ENCODE peak calls at places on chromosomes 12 and 14, in six cellular contexts. One of them, this sample, is unnamed.
A peak's percentile ranks its signal among the peaks of the same experiment; 100 is the strongest.

GRCh38 chr12:123062682-123063426 is 82.4 kb downstream of the ARL6IP4 start:
- DNase-seq in WTC11: no peak
- DNase-seq in HepG2: peak; percentile 91
- DNase-seq in H1: no peak
- DNase-seq in K562: no peak
- DNase-seq in GM12878: no peak
- DNase-seq in this sample: no peak

GRCh38 chr14:94129111-94129757 is at the start of gene IFI27L2:
- DNase-seq in WTC11: peak; percentile 76
- DNase-seq in HepG2: peak; percentile 40
- DNase-seq in H1: peak; percentile 47
- DNase-seq in K562: peak; percentile 86
- DNase-seq in GM12878: no peak
- DNase-seq in this sample: peak; percentile 92

GRCh38 chr12:24913130-24913529 is 35.8 kb downstream of the BCAT1 start:
- DNase-seq in WTC11: no peak
- DNase-seq in HepG2: no peak
- DNase-seq in H1: no peak
- DNase-seq in K562: no peak
- DNase-seq in GM12878: no peak
- DNase-seq in this sample: no peak

GRCh38 chr14:87261621-87262020 is 731.4 kb downstream of the GALC start:
- DNase-seq in WTC11: no peak
- DNase-seq in HepG2: no peak
- DNase-seq in H1: no peak
- DNase-seq in K562: no peak
- DNase-seq in GM12878: no peak
- DNase-seq in this sample: no peak

GRCh38 chr14:29085546-29085945 is 319.0 kb downstream of the FOXG1 start:
- DNase-seq in WTC11: no peak
- DNase-seq in HepG2: peak; percentile 39
- DNase-seq in H1: peak; percentile 5
- DNase-seq in K562: no peak
- DNase-seq in GM12878: no peak
- DNase-seq in this sample: peak; percentile 74

GRCh38 chr12:101713059-101713682 is 15.7 kb downstream of the CHPT1 start:
- DNase-seq in WTC11: no peak
- DNase-seq in HepG2: peak; percentile 85
- DNase-seq in H1: no peak
- DNase-seq in K562: no peak
- DNase-seq in GM12878: no peak
- DNase-seq in this sample: no peak

GRCh38 chr14:99654235-99655000 is 9.5 kb downstream of the HHIPL1 start:
- DNase-seq in WTC11: no peak
- DNase-seq in HepG2: no peak
- DNase-seq in H1: no peak
- DNase-seq in K562: no peak
- DNase-seq in GM12878: no peak
- DNase-seq in this sample: peak; percentile 37

GRCh38 chr14:73283592-73284379 is 46.5 kb downstream of the PAPLN start:
- DNase-seq in WTC11: peak; percentile 45
- DNase-seq in HepG2: no peak
- DNase-seq in H1: peak; percentile 44
- DNase-seq in K562: no peak
- DNase-seq in GM12878: no peak
- DNase-seq in this sample: peak; percentile 84

GRCh38 chr14:90654831-90655276 is 161.4 kb downstream of the TTC7B start:
- DNase-seq in WTC11: no peak
- DNase-seq in HepG2: peak; percentile 13
- DNase-seq in H1: no peak
- DNase-seq in K562: no peak
- DNase-seq in GM12878: no peak
- DNase-seq in this sample: no peak

GRCh38 chr12:95224202-95225170 is 6.9 kb downstream of the VEZT start:
- DNase-seq in WTC11: no peak
- DNase-seq in HepG2: no peak
- DNase-seq in H1: no peak
- DNase-seq in K562: no peak
- DNase-seq in GM12878: no peak
- DNase-seq in this sample: no peak

GRCh38 chr12:81888961-81889360 is 129.8 kb upstream of the PPFIA2 start:
- DNase-seq in WTC11: no peak
- DNase-seq in HepG2: no peak
- DNase-seq in H1: no peak
- DNase-seq in K562: no peak
- DNase-seq in GM12878: no peak
- DNase-seq in this sample: no peak

GRCh38 chr14:100488057-100488456 is 99.2 kb downstream of the BEGAIN start:
- DNase-seq in WTC11: no peak
- DNase-seq in HepG2: no peak
- DNase-seq in H1: no peak
- DNase-seq in K562: no peak
- DNase-seq in GM12878: no peak
- DNase-seq in this sample: no peak

GRCh38 chr12:106248849-106249371 is 1.1 kb upstream of the CKAP4 start:
- DNase-seq in WTC11: no peak
- DNase-seq in HepG2: no peak
- DNase-seq in H1: no peak
- DNase-seq in K562: no peak
- DNase-seq in GM12878: no peak
- DNase-seq in this sample: no peak

GRCh38 chr12:49750027-49750977 is 8.9 kb downstream of the TMBIM6 start:
- DNase-seq in WTC11: no peak
- DNase-seq in HepG2: peak; percentile 31
- DNase-seq in H1: no peak
- DNase-seq in K562: no peak
- DNase-seq in GM12878: peak; percentile 36
- DNase-seq in this sample: peak; percentile 49

GRCh38 chr14:77044776-77045569 is 16.5 kb upstream of the IRF2BPL start:
- DNase-seq in WTC11: no peak
- DNase-seq in HepG2: peak; percentile 74
- DNase-seq in H1: no peak
- DNase-seq in K562: no peak
- DNase-seq in GM12878: no peak
- DNase-seq in this sample: peak; percentile 54

GRCh38 chr12:16939871-16940306 is 333.9 kb upstream of the LMO3 start:
- DNase-seq in WTC11: peak; percentile 74
- DNase-seq in HepG2: peak; percentile 80
- DNase-seq in H1: peak; percentile 61
- DNase-seq in K562: peak; percentile 37
- DNase-seq in GM12878: peak; percentile 26
- DNase-seq in this sample: peak; percentile 93

GRCh38 chr12:84904051-84904450 is 8.5 kb downstream of the SLC6A15 start:
- DNase-seq in WTC11: no peak
- DNase-seq in HepG2: no peak
- DNase-seq in H1: no peak
- DNase-seq in K562: no peak
- DNase-seq in GM12878: no peak
- DNase-seq in this sample: peak; percentile 24

GRCh38 chr14:104967414-104968152 is 10.6 kb downstream of the AHNAK2 start:
- DNase-seq in WTC11: peak; percentile 47
- DNase-seq in HepG2: no peak
- DNase-seq in H1: no peak
- DNase-seq in K562: no peak
- DNase-seq in GM12878: no peak
- DNase-seq in this sample: peak; percentile 65

GRCh38 chr12:113292091-113292490 is 42.8 kb downstream of the SLC8B1 start:
- DNase-seq in WTC11: no peak
- DNase-seq in HepG2: no peak
- DNase-seq in H1: no peak
- DNase-seq in K562: no peak
- DNase-seq in GM12878: no peak
- DNase-seq in this sample: no peak

GRCh38 chr12:32249701-32250270 is 143.1 kb downstream of the BICD1 start:
- DNase-seq in WTC11: no peak
- DNase-seq in HepG2: no peak
- DNase-seq in H1: no peak
- DNase-seq in K562: no peak
- DNase-seq in GM12878: no peak
- DNase-seq in this sample: peak; percentile 25

GRCh38 chr12:119069029-119069731 is 87.8 kb downstream of the SRRM4 start:
- DNase-seq in WTC11: no peak
- DNase-seq in HepG2: no peak
- DNase-seq in H1: no peak
- DNase-seq in K562: no peak
- DNase-seq in GM12878: no peak
- DNase-seq in this sample: peak; percentile 14

GRCh38 chr12:79617696-79618095 is 73.1 kb downstream of the PAWR start:
- DNase-seq in WTC11: no peak
- DNase-seq in HepG2: no peak
- DNase-seq in H1: no peak
- DNase-seq in K562: no peak
- DNase-seq in GM12878: no peak
- DNase-seq in this sample: peak; percentile 33

GRCh38 chr12:76374395-76375020 is 26.3 kb upstream of the BBS10 start:
- DNase-seq in WTC11: no peak
- DNase-seq in HepG2: no peak
- DNase-seq in H1: no peak
- DNase-seq in K562: no peak
- DNase-seq in GM12878: no peak
- DNase-seq in this sample: no peak

GRCh38 chr14:52044791-52045522 is 23.9 kb downstream of the NID2 start:
- DNase-seq in WTC11: no peak
- DNase-seq in HepG2: no peak
- DNase-seq in H1: no peak
- DNase-seq in K562: no peak
- DNase-seq in GM12878: no peak
- DNase-seq in this sample: no peak

GRCh38 chr12:116199160-116199559 is 78.3 kb downstream of the MED13L start:
- DNase-seq in WTC11: no peak
- DNase-seq in HepG2: no peak
- DNase-seq in H1: no peak
- DNase-seq in K562: no peak
- DNase-seq in GM12878: no peak
- DNase-seq in this sample: no peak

GRCh38 chr12:3453947-3454675 is 36.9 kb upstream of the PRMT8 start:
- DNase-seq in WTC11: no peak
- DNase-seq in HepG2: no peak
- DNase-seq in H1: no peak
- DNase-seq in K562: no peak
- DNase-seq in GM12878: no peak
- DNase-seq in this sample: peak; percentile 29

GRCh38 chr14:21612324-21612723 is 22.4 kb downstream of the OR10G2 start:
- DNase-seq in WTC11: no peak
- DNase-seq in HepG2: no peak
- DNase-seq in H1: no peak
- DNase-seq in K562: no peak
- DNase-seq in GM12878: peak; percentile 3
- DNase-seq in this sample: peak; percentile 7

GRCh38 chr14:64812412-64812811 is 67.3 kb downstream of the SPTB start:
- DNase-seq in WTC11: peak; percentile 73
- DNase-seq in HepG2: no peak
- DNase-seq in H1: no peak
- DNase-seq in K562: peak; percentile 38
- DNase-seq in GM12878: no peak
- DNase-seq in this sample: peak; percentile 90

GRCh38 chr12:18828483-18828882 is 90.6 kb downstream of the CAPZA3 start:
- DNase-seq in WTC11: no peak
- DNase-seq in HepG2: no peak
- DNase-seq in H1: no peak
- DNase-seq in K562: no peak
- DNase-seq in GM12878: no peak
- DNase-seq in this sample: no peak
- TF ChIP-seq CREB1 in WTC11: no peak
- TF ChIP-seq CREB1 in HepG2: no peak
- TF ChIP-seq CREB1 in H1: no peak
- TF ChIP-seq CREB1 in K562: no peak
- TF ChIP-seq CREB1 in GM12878: no peak
- TF ChIP-seq CREB1 in this sample: no peak

DNA sequence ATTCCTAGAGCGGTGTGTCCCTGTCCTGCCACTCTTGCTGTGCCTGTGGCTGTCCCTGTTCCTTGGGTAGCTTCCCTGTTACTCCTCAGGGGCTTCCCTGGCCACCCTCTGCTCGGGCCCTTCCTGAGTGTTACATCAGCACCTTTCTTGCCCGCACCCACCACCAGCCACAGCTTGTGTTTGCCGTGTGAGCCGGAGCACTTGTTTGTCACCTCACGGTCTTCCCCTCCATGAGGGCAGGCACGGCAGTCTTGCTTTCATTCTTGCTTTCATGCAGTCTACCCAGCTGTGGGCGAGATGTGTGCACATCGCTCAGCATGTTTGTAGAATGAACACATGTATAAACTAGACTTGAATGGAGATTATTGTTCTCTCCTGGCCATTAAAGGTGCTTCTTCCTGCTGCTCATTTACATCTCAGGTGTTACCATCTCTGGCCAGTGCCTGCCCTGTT is 42.0 kb downstream of the TRAF3 start:
- DNase-seq in WTC11: no peak
- DNase-seq in HepG2: peak; percentile 77
- DNase-seq in H1: no peak
- DNase-seq in K562: no peak
- DNase-seq in GM12878: peak; percentile 89
- DNase-seq in this sample: no peak
- TF ChIP-seq CREB1 in WTC11: no peak
- TF ChIP-seq CREB1 in HepG2: no peak
- TF ChIP-seq CREB1 in H1: no peak
- TF ChIP-seq CREB1 in K562: no peak
- TF ChIP-seq CREB1 in GM12878: peak; percentile 33
- TF ChIP-seq CREB1 in this sample: no peak

GRCh38 chr14:37384870-37385596 is 187.3 kb downstream of the MIPOL1 start:
- DNase-seq in WTC11: no peak
- DNase-seq in HepG2: peak; percentile 82
- DNase-seq in H1: no peak
- DNase-seq in K562: no peak
- DNase-seq in GM12878: no peak
- DNase-seq in this sample: peak; percentile 2
- TF ChIP-seq CREB1 in WTC11: no peak
- TF ChIP-seq CREB1 in HepG2: peak; percentile 35
- TF ChIP-seq CREB1 in H1: no peak
- TF ChIP-seq CREB1 in K562: no peak
- TF ChIP-seq CREB1 in GM12878: no peak
- TF ChIP-seq CREB1 in this sample: no peak

DNA sequence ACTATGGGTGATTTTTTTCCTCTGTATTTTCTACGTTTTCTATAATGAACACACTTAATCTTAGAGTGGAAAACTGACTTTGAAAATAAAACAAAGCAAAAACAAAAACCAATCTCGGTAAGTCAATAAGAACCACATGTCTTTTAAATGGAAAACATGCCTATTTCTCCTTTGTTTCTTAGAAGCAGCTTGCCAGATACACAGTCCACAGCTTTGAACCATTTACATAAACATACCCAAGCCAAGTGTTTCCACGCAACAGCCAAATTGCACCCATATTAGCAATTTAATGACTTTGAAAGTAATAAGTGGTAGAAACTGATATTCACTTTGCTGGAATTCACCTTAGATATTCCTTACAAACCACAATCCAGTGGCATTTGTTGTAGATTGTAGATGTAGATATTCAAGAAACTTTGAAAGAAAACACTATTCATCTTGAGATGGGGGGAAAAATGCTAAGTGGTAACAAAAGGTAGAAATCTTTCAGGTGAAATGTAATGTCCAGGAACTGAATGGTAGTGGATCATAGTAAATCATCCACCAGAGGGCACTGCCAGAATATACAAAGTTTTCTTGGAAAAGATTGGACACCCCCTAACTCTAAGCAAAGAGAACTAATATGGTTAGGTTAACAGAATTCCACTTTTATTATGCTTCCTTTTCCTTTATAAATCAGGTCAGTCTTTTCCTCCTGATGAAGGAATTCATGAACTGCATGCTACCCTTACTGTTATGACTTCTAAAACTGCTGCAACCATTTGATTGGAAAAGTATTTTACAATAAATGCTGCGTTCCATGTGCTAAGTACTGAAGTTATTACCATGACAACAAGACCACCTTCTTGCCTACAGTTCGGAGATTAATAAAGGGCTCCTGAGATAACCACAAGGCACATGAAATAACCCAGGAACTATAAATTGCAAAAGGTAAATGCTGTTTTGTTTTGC is 69.8 kb downstream of the RERG start:
- DNase-seq in WTC11: no peak
- DNase-seq in HepG2: peak; percentile 5
- DNase-seq in H1: no peak
- DNase-seq in K562: no peak
- DNase-seq in GM12878: no peak
- DNase-seq in this sample: peak; percentile 35
- TF ChIP-seq CREB1 in WTC11: no peak
- TF ChIP-seq CREB1 in HepG2: no peak
- TF ChIP-seq CREB1 in H1: no peak
- TF ChIP-seq CREB1 in K562: no peak
- TF ChIP-seq CREB1 in GM12878: no peak
- TF ChIP-seq CREB1 in this sample: no peak

This sample was measured in GM23338.